ENCODE peak calls at places on chromosomes 13 and 19, in seven cellular contexts. One of them, this sample, is unnamed. For H3K4me1, the result is how much of the 10 kb centered on the place peaks cover.

GRCh38 chr13:48477191-48477855 is 55.6 kb downstream of the RCBTB2 start:
- DNase-seq in mesenchymal stem cell: no peak
- DNase-seq in neural progenitor cell: no peak
- DNase-seq in fibroblast of lung: no peak
- DNase-seq in H9: no peak
- DNase-seq in keratinocyte: no peak
- DNase-seq in Karpas-422: no peak
- DNase-seq in this sample: no peak

GRCh38 chr13:47459512-47459911 is 541.6 kb downstream of the SUCLA2 start:
- DNase-seq in mesenchymal stem cell: peak
- DNase-seq in neural progenitor cell: peak
- DNase-seq in fibroblast of lung: peak
- DNase-seq in H9: no peak
- DNase-seq in keratinocyte: no peak
- DNase-seq in Karpas-422: peak
- DNase-seq in this sample: no peak

GRCh38 chr19:574658-575526 is 2.5 kb downstream of the BSG start:
- DNase-seq in mesenchymal stem cell: peak
- DNase-seq in neural progenitor cell: peak
- DNase-seq in fibroblast of lung: peak
- DNase-seq in H9: no peak
- DNase-seq in keratinocyte: no peak
- DNase-seq in Karpas-422: no peak
- DNase-seq in this sample: peak

GRCh38 chr19:55552206-55552605 is 6.9 kb upstream of the SBK3 start:
- DNase-seq in mesenchymal stem cell: peak
- DNase-seq in neural progenitor cell: no peak
- DNase-seq in fibroblast of lung: no peak
- DNase-seq in H9: no peak
- DNase-seq in keratinocyte: no peak
- DNase-seq in Karpas-422: no peak
- DNase-seq in this sample: no peak

GRCh38 chr19:29384676-29385075 is 141.1 kb upstream of the VSTM2B start:
- DNase-seq in mesenchymal stem cell: no peak
- DNase-seq in neural progenitor cell: no peak
- DNase-seq in fibroblast of lung: no peak
- DNase-seq in H9: no peak
- DNase-seq in keratinocyte: no peak
- DNase-seq in Karpas-422: peak
- DNase-seq in this sample: peak

GRCh38 chr13:111546921-111547675 is 226.7 kb downstream of the TEX29 start:
- DNase-seq in mesenchymal stem cell: no peak
- DNase-seq in neural progenitor cell: no peak
- DNase-seq in fibroblast of lung: no peak
- DNase-seq in H9: no peak
- DNase-seq in keratinocyte: no peak
- DNase-seq in Karpas-422: no peak
- DNase-seq in this sample: no peak

GRCh38 chr19:1223018-1223855 is 14.6 kb downstream of the CBARP start:
- DNase-seq in mesenchymal stem cell: no peak
- DNase-seq in neural progenitor cell: peak
- DNase-seq in fibroblast of lung: peak
- DNase-seq in H9: peak
- DNase-seq in keratinocyte: no peak
- DNase-seq in Karpas-422: peak
- DNase-seq in this sample: peak

GRCh38 chr19:45492627-45493470 is 4.0 kb downstream of the RTN2 start:
- DNase-seq in mesenchymal stem cell: peak
- DNase-seq in neural progenitor cell: peak
- DNase-seq in fibroblast of lung: peak
- DNase-seq in H9: peak
- DNase-seq in keratinocyte: no peak
- DNase-seq in Karpas-422: no peak
- DNase-seq in this sample: peak

GRCh38 chr19:52453324-52454094 is at the start of gene ZNF578:
- DNase-seq in mesenchymal stem cell: peak
- DNase-seq in neural progenitor cell: no peak
- DNase-seq in fibroblast of lung: peak
- DNase-seq in H9: no peak
- DNase-seq in keratinocyte: no peak
- DNase-seq in Karpas-422: no peak
- DNase-seq in this sample: no peak

GRCh38 chr19:4362871-4363545 is 19.6 kb downstream of the MPND start:
- DNase-seq in mesenchymal stem cell: no peak
- DNase-seq in neural progenitor cell: peak
- DNase-seq in fibroblast of lung: no peak
- DNase-seq in H9: peak
- DNase-seq in keratinocyte: no peak
- DNase-seq in Karpas-422: peak
- DNase-seq in this sample: peak

GRCh38 chr19:17263712-17264640 is 569 bp downstream of the USHBP1 start:
- DNase-seq in mesenchymal stem cell: no peak
- DNase-seq in neural progenitor cell: no peak
- DNase-seq in fibroblast of lung: no peak
- DNase-seq in H9: no peak
- DNase-seq in keratinocyte: no peak
- DNase-seq in Karpas-422: no peak
- DNase-seq in this sample: no peak

GRCh38 chr19:48461982-48462655 is 6.7 kb downstream of the KCNJ14 start:
- DNase-seq in mesenchymal stem cell: no peak
- DNase-seq in neural progenitor cell: peak
- DNase-seq in fibroblast of lung: no peak
- DNase-seq in H9: peak
- DNase-seq in keratinocyte: no peak
- DNase-seq in Karpas-422: peak
- DNase-seq in this sample: peak

GRCh38 chr19:5987077-5987818 is 9.3 kb upstream of the RANBP3 start:
- DNase-seq in mesenchymal stem cell: peak
- DNase-seq in neural progenitor cell: peak
- DNase-seq in fibroblast of lung: peak
- DNase-seq in H9: peak
- DNase-seq in keratinocyte: no peak
- DNase-seq in Karpas-422: peak
- DNase-seq in this sample: peak

GRCh38 chr19:29499261-29499920 is 26.4 kb upstream of the VSTM2B start:
- DNase-seq in mesenchymal stem cell: no peak
- DNase-seq in neural progenitor cell: no peak
- DNase-seq in fibroblast of lung: no peak
- DNase-seq in H9: no peak
- DNase-seq in keratinocyte: no peak
- DNase-seq in Karpas-422: no peak
- DNase-seq in this sample: no peak

GRCh38 chr13:60427285-60427684 is 30.3 kb downstream of the TDRD3 start:
- DNase-seq in mesenchymal stem cell: no peak
- DNase-seq in neural progenitor cell: no peak
- DNase-seq in fibroblast of lung: no peak
- DNase-seq in H9: no peak
- DNase-seq in keratinocyte: no peak
- DNase-seq in Karpas-422: no peak
- DNase-seq in this sample: no peak

GRCh38 chr19:3707868-3708206 is 347 bp upstream of the TJP3 start:
- DNase-seq in mesenchymal stem cell: no peak
- DNase-seq in neural progenitor cell: no peak
- DNase-seq in fibroblast of lung: no peak
- DNase-seq in H9: no peak
- DNase-seq in keratinocyte: no peak
- DNase-seq in Karpas-422: no peak
- DNase-seq in this sample: no peak

GRCh38 chr19:21569497-21569870 is 64.1 kb downstream of the ZNF429 start:
- DNase-seq in mesenchymal stem cell: no peak
- DNase-seq in neural progenitor cell: no peak
- DNase-seq in fibroblast of lung: peak
- DNase-seq in H9: no peak
- DNase-seq in keratinocyte: no peak
- DNase-seq in Karpas-422: no peak
- DNase-seq in this sample: no peak

GRCh38 chr19:47381121-47381520 is 32.0 kb downstream of the DHX34 start:
- DNase-seq in mesenchymal stem cell: no peak
- DNase-seq in neural progenitor cell: no peak
- DNase-seq in fibroblast of lung: no peak
- DNase-seq in H9: no peak
- DNase-seq in keratinocyte: no peak
- DNase-seq in Karpas-422: peak
- DNase-seq in this sample: no peak

GRCh38 chr19:5805465-5806132 is 732 bp downstream of the NRTN start:
- DNase-seq in mesenchymal stem cell: peak
- DNase-seq in neural progenitor cell: peak
- DNase-seq in fibroblast of lung: peak
- DNase-seq in H9: peak
- DNase-seq in keratinocyte: no peak
- DNase-seq in Karpas-422: peak
- DNase-seq in this sample: peak

GRCh38 chr13:75635621-75636338 is at the start of gene LMO7:
- DNase-seq in mesenchymal stem cell: peak
- DNase-seq in neural progenitor cell: peak
- DNase-seq in fibroblast of lung: peak
- DNase-seq in H9: peak
- DNase-seq in keratinocyte: no peak
- DNase-seq in Karpas-422: no peak
- DNase-seq in this sample: peak

GRCh38 chr19:43313711-43314495 is 39.6 kb upstream of the CD177 start:
- DNase-seq in mesenchymal stem cell: no peak
- DNase-seq in neural progenitor cell: no peak
- DNase-seq in fibroblast of lung: no peak
- DNase-seq in H9: no peak
- DNase-seq in keratinocyte: no peak
- DNase-seq in Karpas-422: no peak
- DNase-seq in this sample: no peak

GRCh38 chr19:34508540-34508939 is 27.0 kb downstream of the WTIP start:
- DNase-seq in mesenchymal stem cell: peak
- DNase-seq in neural progenitor cell: no peak
- DNase-seq in fibroblast of lung: no peak
- DNase-seq in H9: no peak
- DNase-seq in keratinocyte: no peak
- DNase-seq in Karpas-422: no peak
- DNase-seq in this sample: no peak

GRCh38 chr13:47220453-47221150 is 323.7 kb upstream of the HTR2A start:
- DNase-seq in mesenchymal stem cell: peak
- DNase-seq in neural progenitor cell: no peak
- DNase-seq in fibroblast of lung: peak
- DNase-seq in H9: peak
- DNase-seq in keratinocyte: no peak
- DNase-seq in Karpas-422: no peak
- DNase-seq in this sample: no peak

GRCh38 chr13:113558461-113558860 is 26.1 kb upstream of the TFDP1 start:
- DNase-seq in mesenchymal stem cell: no peak
- DNase-seq in neural progenitor cell: no peak
- DNase-seq in fibroblast of lung: no peak
- DNase-seq in H9: peak
- DNase-seq in keratinocyte: no peak
- DNase-seq in Karpas-422: no peak
- DNase-seq in this sample: peak

GRCh38 chr13:45778897-45779296 is 72.7 kb downstream of the SIAH3 start:
- DNase-seq in mesenchymal stem cell: no peak
- DNase-seq in neural progenitor cell: no peak
- DNase-seq in fibroblast of lung: no peak
- DNase-seq in H9: no peak
- DNase-seq in keratinocyte: no peak
- DNase-seq in Karpas-422: no peak
- DNase-seq in this sample: no peak
- H3K4me1 ChIP-seq in mesenchymal stem cell: under half
- H3K4me1 ChIP-seq in neural progenitor cell: under half
- H3K4me1 ChIP-seq in fibroblast of lung: under half
- H3K4me1 ChIP-seq in H9: under half
- H3K4me1 ChIP-seq in keratinocyte: under half
- H3K4me1 ChIP-seq in Karpas-422: under half
- H3K4me1 ChIP-seq in this sample: under half

GRCh38 chr19:12785431-12786011 is 5.8 kb upstream of the JUNB start:
- DNase-seq in mesenchymal stem cell: no peak
- DNase-seq in neural progenitor cell: no peak
- DNase-seq in fibroblast of lung: no peak
- DNase-seq in H9: no peak
- DNase-seq in keratinocyte: no peak
- DNase-seq in Karpas-422: peak
- DNase-seq in this sample: peak

GRCh38 chr19:12786149-12786870 is 5.0 kb upstream of the JUNB start:
- DNase-seq in mesenchymal stem cell: peak
- DNase-seq in neural progenitor cell: no peak
- DNase-seq in fibroblast of lung: no peak
- DNase-seq in H9: no peak
- DNase-seq in keratinocyte: no peak
- DNase-seq in Karpas-422: peak
- DNase-seq in this sample: peak

GRCh38 chr19:12783849-12784393 is 7.4 kb upstream of the JUNB start:
- DNase-seq in mesenchymal stem cell: peak
- DNase-seq in neural progenitor cell: no peak
- DNase-seq in fibroblast of lung: no peak
- DNase-seq in H9: no peak
- DNase-seq in keratinocyte: no peak
- DNase-seq in Karpas-422: no peak
- DNase-seq in this sample: peak

GRCh38 chr19:12784394-12784870 is 6.9 kb upstream of the JUNB start:
- DNase-seq in mesenchymal stem cell: peak
- DNase-seq in neural progenitor cell: no peak
- DNase-seq in fibroblast of lung: no peak
- DNase-seq in H9: no peak
- DNase-seq in keratinocyte: no peak
- DNase-seq in Karpas-422: peak
- DNase-seq in this sample: no peak

DNA sequence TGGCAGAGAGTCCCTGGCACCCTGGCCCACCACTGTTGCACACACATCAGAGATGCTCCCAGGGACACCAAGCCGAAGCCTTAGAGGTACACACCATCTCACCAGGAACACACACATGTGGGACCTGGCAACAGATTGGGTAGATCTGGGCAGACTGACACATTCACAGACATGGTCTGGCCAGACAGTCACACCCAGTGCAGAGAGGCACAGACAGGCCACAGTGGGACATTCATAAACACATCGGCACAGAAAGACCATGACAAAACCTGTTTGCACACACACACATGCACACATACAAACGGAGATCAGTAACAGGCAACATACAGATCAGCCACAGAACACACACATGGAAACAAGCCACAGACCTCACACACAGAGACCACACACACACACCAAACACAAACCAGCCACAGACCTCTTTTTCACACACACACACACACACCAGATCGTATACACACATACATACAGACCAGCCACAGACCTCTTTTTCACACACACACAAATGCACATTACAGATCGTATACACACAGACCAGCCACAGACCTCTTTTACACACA is 6.3 kb upstream of the JUNB start:
- DNase-seq in mesenchymal stem cell: peak
- DNase-seq in neural progenitor cell: no peak
- DNase-seq in fibroblast of lung: no peak
- DNase-seq in H9: no peak
- DNase-seq in keratinocyte: no peak
- DNase-seq in Karpas-422: no peak
- DNase-seq in this sample: peak
- H3K9ac ChIP-seq in mesenchymal stem cell: peak
- H3K9ac ChIP-seq in neural progenitor cell: no peak
- H3K9ac ChIP-seq in fibroblast of lung: no peak
- H3K9ac ChIP-seq in H9: no peak
- H3K9ac ChIP-seq in keratinocyte: peak
- H3K9ac ChIP-seq in Karpas-422: peak
- H3K9ac ChIP-seq in this sample: no peak

GRCh38 chr13:73340069-73340468 is 281.3 kb downstream of the KLF5 start:
- DNase-seq in mesenchymal stem cell: no peak
- DNase-seq in neural progenitor cell: no peak
- DNase-seq in fibroblast of lung: no peak
- DNase-seq in H9: no peak
- DNase-seq in keratinocyte: no peak
- DNase-seq in Karpas-422: no peak
- DNase-seq in this sample: no peak
- H3K27ac ChIP-seq in mesenchymal stem cell: no peak
- H3K27ac ChIP-seq in neural progenitor cell: no peak
- H3K27ac ChIP-seq in fibroblast of lung: no peak
- H3K27ac ChIP-seq in H9: no peak
- H3K27ac ChIP-seq in keratinocyte: peak
- H3K27ac ChIP-seq in Karpas-422: no peak
- H3K27ac ChIP-seq in this sample: no peak

GRCh38 chr13:99540530-99540929 is 39.3 kb downstream of the TM9SF2 start:
- DNase-seq in mesenchymal stem cell: no peak
- DNase-seq in neural progenitor cell: no peak
- DNase-seq in fibroblast of lung: peak
- DNase-seq in H9: no peak
- DNase-seq in keratinocyte: no peak
- DNase-seq in Karpas-422: no peak
- DNase-seq in this sample: no peak
- H3K4me1 ChIP-seq in mesenchymal stem cell: under half
- H3K4me1 ChIP-seq in neural progenitor cell: under half
- H3K4me1 ChIP-seq in fibroblast of lung: under half
- H3K4me1 ChIP-seq in H9: under half
- H3K4me1 ChIP-seq in keratinocyte: under half
- H3K4me1 ChIP-seq in Karpas-422: under half
- H3K4me1 ChIP-seq in this sample: under half